ENCODE peak calls at places on chromosomes 11 and 22, in ten cellular contexts. T is astrocyte of the cerebellum; G is SJSA1; S is mammary epithelial cell; K is progenitor cell of endocrine pancreas; B is vagina; Z is activated effector memory CD4-positive, alpha-beta T cell treated with anti-CD3 and anti-CD28 coated beads, Interleukin-2, amount 50 U/mL, for 16 hours; L is stimulated activated CD4-positive, alpha-beta T cell treated with anti-CD3 and anti-CD28 coated beads, Interleukin-2, amount 100 ng/mL, for 48 hours; Y is RWPE2; V is endothelial cell. N is an unnamed sample.

GRCh38 chr11:14578551-14578956 is 58.4 kb upstream of the PSMA1 start:
- DNase-seq in S (peak), K (no peak), Y (no peak), B (no peak), G (no peak), Z (peak), L (peak), T (no peak), V (peak), N (no peak)

GRCh38 chr11:201936-202335 is 5.3 kb downstream of the BET1L start:
- DNase-seq in Y (no peak), V (no peak), K (no peak), L (no peak), T (no peak), G (no peak), B (no peak), Z (no peak), S (no peak), N (no peak)

GRCh38 chr11:124150684-124151083 is 32.5 kb upstream of the OR10D3 start:
- DNase-seq in K (no peak), B (no peak), G (no peak), T (no peak), Y (no peak), V (no peak), S (no peak), L (no peak), Z (no peak), N (no peak)

GRCh38 chr11:21814169-21814568 is 378.7 kb upstream of the ANO5 start:
- DNase-seq in B (no peak), V (no peak), S (no peak), G (no peak), L (no peak), Y (no peak), K (no peak), T (no peak), Z (no peak), N (no peak)

GRCh38 chr11:63609971-63610580 is 4.2 kb downstream of the PLAAT3 start:
- DNase-seq in T (no peak), G (peak), S (no peak), L (no peak), V (no peak), K (no peak), Z (no peak), Y (no peak), B (no peak), N (no peak)

GRCh38 chr11:2518983-2519340 is 74.2 kb downstream of the KCNQ1 start:
- DNase-seq in Y (no peak), K (no peak), L (no peak), G (no peak), Z (peak), S (no peak), B (no peak), V (peak), T (no peak), N (peak)

GRCh38 chr11:130358398-130358797 is 43.7 kb upstream of the ZBTB44 start:
- DNase-seq in B (no peak), T (no peak), S (no peak), G (no peak), Y (no peak), V (no peak), Z (no peak), L (no peak), K (no peak), N (no peak)

GRCh38 chr11:72141066-72141465 is 5.5 kb downstream of the FOLR3 start:
- DNase-seq in L (no peak), V (no peak), G (peak), S (peak), T (peak), Y (no peak), Z (no peak), B (no peak), K (no peak), N (no peak)

GRCh38 chr11:119376197-119376847 is 5.2 kb downstream of the USP2 start:
- DNase-seq in K (no peak), G (no peak), Y (peak), B (peak), T (no peak), V (no peak), Z (no peak), S (peak), L (no peak), N (no peak)

GRCh38 chr11:8206251-8207079 is 37.6 kb upstream of the RIC3 start:
- DNase-seq in K (no peak), L (no peak), B (no peak), Z (no peak), G (no peak), S (no peak), Y (no peak), T (no peak), V (peak), N (no peak)

GRCh38 chr22:50691521-50691920 is 18.9 kb downstream of the SHANK3 start:
- DNase-seq in K (no peak), S (peak), T (no peak), V (no peak), L (peak), B (no peak), G (peak), Y (no peak), Z (peak), N (no peak)

GRCh38 chr11:31687256-31687655 is 123.9 kb downstream of the PAX6 start:
- DNase-seq in G (no peak), L (no peak), S (peak), Y (no peak), Z (no peak), K (no peak), V (no peak), T (no peak), B (no peak), N (no peak)

GRCh38 chr11:60914620-60915249 is 777 bp downstream of the TMEM109 start:
- DNase-seq in T (no peak), L (no peak), V (peak), K (no peak), S (peak), Z (no peak), G (peak), Y (no peak), B (no peak), N (no peak)

GRCh38 chr11:99069831-99070444 is 49.2 kb downstream of the CNTN5 start:
- DNase-seq in K (peak), V (no peak), T (peak), B (no peak), Z (no peak), L (no peak), S (peak), Y (no peak), G (no peak), N (no peak)

GRCh38 chr11:12196335-12196734 is 85.9 kb downstream of the MICAL2 start:
- DNase-seq in Z (no peak), S (no peak), T (no peak), V (no peak), G (no peak), K (no peak), Y (no peak), L (no peak), B (no peak), N (no peak)

GRCh38 chr11:8766043-8766992 is 83.7 kb downstream of the RPL27A start:
- DNase-seq in Y (no peak), S (peak), Z (no peak), V (no peak), K (no peak), B (no peak), G (peak), L (no peak), T (peak), N (no peak)

GRCh38 chr11:67656278-67656922 is 5.9 kb upstream of the ACY3 start:
- DNase-seq in Z (no peak), G (no peak), K (no peak), T (no peak), V (no peak), B (no peak), Y (no peak), S (peak), L (no peak), N (peak)

GRCh38 chr11:129374993-129375721 is 491 bp upstream of the BARX2 start:
- DNase-seq in L (no peak), Y (no peak), T (no peak), V (peak), B (no peak), Z (no peak), G (no peak), S (peak), K (peak), N (peak)

GRCh38 chr22:47810505-47811500 is 1048.4 kb downstream of the TBC1D22A start:
- DNase-seq in G (no peak), T (no peak), S (no peak), L (no peak), K (no peak), Z (no peak), Y (no peak), B (peak), V (no peak), N (no peak)

GRCh38 chr22:49997221-49997599 is 15.4 kb downstream of the IL17REL start:
- DNase-seq in K (peak), S (no peak), L (no peak), G (no peak), Z (peak), Y (peak), B (peak), T (no peak), V (no peak), N (no peak)

GRCh38 chr11:75625970-75626691 is 42.7 kb downstream of the MAP6 start:
- DNase-seq in G (peak), Y (no peak), K (no peak), V (no peak), Z (no peak), L (no peak), T (peak), S (peak), B (no peak), N (no peak)

GRCh38 chr11:2653930-2654739 is 45.7 kb downstream of the KCNQ1OT1 start:
- DNase-seq in S (no peak), T (no peak), G (no peak), V (no peak), Y (no peak), K (no peak), Z (no peak), B (no peak), L (no peak), N (no peak)